ENCODE peak calls at places on chromosomes 5 and 9, in six cellular contexts. One of them, this sample, is unnamed.

GRCh38 chr5:91311697-91312501 is 71.2 kb downstream of the ARRDC3 start:
- DNase-seq in HFFc6: peak
- DNase-seq in epithelial cell of esophagus: peak
- DNase-seq in GM20000: peak
- DNase-seq in uterus: peak
- DNase-seq in iPS DF 6.9: no peak
- DNase-seq in this sample: peak

GRCh38 chr9:123048748-123049147 is 15.3 kb downstream of the GPR21 start:
- DNase-seq in HFFc6: no peak
- DNase-seq in epithelial cell of esophagus: no peak
- DNase-seq in GM20000: no peak
- DNase-seq in uterus: no peak
- DNase-seq in iPS DF 6.9: no peak
- DNase-seq in this sample: no peak

GRCh38 chr5:159161361-159162214 is 47.8 kb downstream of the RNF145 start:
- DNase-seq in HFFc6: peak
- DNase-seq in epithelial cell of esophagus: peak
- DNase-seq in GM20000: no peak
- DNase-seq in uterus: no peak
- DNase-seq in iPS DF 6.9: no peak
- DNase-seq in this sample: no peak

GRCh38 chr9:131273146-131273545 is 3.2 kb downstream of the FAM78A start:
- DNase-seq in HFFc6: no peak
- DNase-seq in epithelial cell of esophagus: no peak
- DNase-seq in GM20000: peak
- DNase-seq in uterus: no peak
- DNase-seq in iPS DF 6.9: no peak
- DNase-seq in this sample: no peak

GRCh38 chr9:124420991-124421543 is 5.8 kb upstream of the PSMB7 start:
- DNase-seq in HFFc6: peak
- DNase-seq in epithelial cell of esophagus: no peak
- DNase-seq in GM20000: no peak
- DNase-seq in uterus: no peak
- DNase-seq in iPS DF 6.9: no peak
- DNase-seq in this sample: no peak

GRCh38 chr9:34610434-34611206 is 1.3 kb downstream of the RPP25L start:
- DNase-seq in HFFc6: no peak
- DNase-seq in epithelial cell of esophagus: no peak
- DNase-seq in GM20000: no peak
- DNase-seq in uterus: no peak
- DNase-seq in iPS DF 6.9: no peak
- DNase-seq in this sample: no peak

GRCh38 chr5:38603691-38604090 is 47.2 kb upstream of the LIFR start:
- DNase-seq in HFFc6: no peak
- DNase-seq in epithelial cell of esophagus: no peak
- DNase-seq in GM20000: no peak
- DNase-seq in uterus: no peak
- DNase-seq in iPS DF 6.9: no peak
- DNase-seq in this sample: no peak

GRCh38 chr9:113978954-113979712 is 99.0 kb downstream of the AMBP start:
- DNase-seq in HFFc6: peak
- DNase-seq in epithelial cell of esophagus: no peak
- DNase-seq in GM20000: no peak
- DNase-seq in uterus: no peak
- DNase-seq in iPS DF 6.9: no peak
- DNase-seq in this sample: no peak

GRCh38 chr5:168296687-168297086 is 5.2 kb downstream of the WWC1 start:
- DNase-seq in HFFc6: no peak
- DNase-seq in epithelial cell of esophagus: no peak
- DNase-seq in GM20000: no peak
- DNase-seq in uterus: no peak
- DNase-seq in iPS DF 6.9: no peak
- DNase-seq in this sample: no peak

GRCh38 chr9:123679330-123679987 is 250.5 kb downstream of the DENND1A start:
- DNase-seq in HFFc6: no peak
- DNase-seq in epithelial cell of esophagus: no peak
- DNase-seq in GM20000: peak
- DNase-seq in uterus: no peak
- DNase-seq in iPS DF 6.9: no peak
- DNase-seq in this sample: peak

GRCh38 chr9:89160797-89161196 is 17.8 kb downstream of the SHC3 start:
- DNase-seq in HFFc6: no peak
- DNase-seq in epithelial cell of esophagus: no peak
- DNase-seq in GM20000: no peak
- DNase-seq in uterus: no peak
- DNase-seq in iPS DF 6.9: no peak
- DNase-seq in this sample: no peak

GRCh38 chr9:16004613-16005012 is 451.8 kb downstream of the CCDC171 start:
- DNase-seq in HFFc6: no peak
- DNase-seq in epithelial cell of esophagus: no peak
- DNase-seq in GM20000: no peak
- DNase-seq in uterus: no peak
- DNase-seq in iPS DF 6.9: no peak
- DNase-seq in this sample: no peak

GRCh38 chr9:137456061-137456863 is 2.9 kb downstream of the NSMF start:
- DNase-seq in HFFc6: no peak
- DNase-seq in epithelial cell of esophagus: no peak
- DNase-seq in GM20000: no peak
- DNase-seq in uterus: no peak
- DNase-seq in iPS DF 6.9: no peak
- DNase-seq in this sample: no peak

GRCh38 chr9:97052735-97053134 is 13.8 kb upstream of the CTSV start:
- DNase-seq in HFFc6: no peak
- DNase-seq in epithelial cell of esophagus: no peak
- DNase-seq in GM20000: no peak
- DNase-seq in uterus: no peak
- DNase-seq in iPS DF 6.9: no peak
- DNase-seq in this sample: no peak

GRCh38 chr9:114450181-114450580 is 55.1 kb downstream of the WHRN start:
- DNase-seq in HFFc6: no peak
- DNase-seq in epithelial cell of esophagus: no peak
- DNase-seq in GM20000: no peak
- DNase-seq in uterus: no peak
- DNase-seq in iPS DF 6.9: no peak
- DNase-seq in this sample: no peak

GRCh38 chr9:105248691-105249090 is 4.2 kb downstream of the SLC44A1 start:
- DNase-seq in HFFc6: no peak
- DNase-seq in epithelial cell of esophagus: no peak
- DNase-seq in GM20000: no peak
- DNase-seq in uterus: no peak
- DNase-seq in iPS DF 6.9: no peak
- DNase-seq in this sample: no peak

GRCh38 chr5:180791611-180792213 is 10.9 kb downstream of the MGAT1 start:
- DNase-seq in HFFc6: no peak
- DNase-seq in epithelial cell of esophagus: no peak
- DNase-seq in GM20000: no peak
- DNase-seq in uterus: no peak
- DNase-seq in iPS DF 6.9: no peak
- DNase-seq in this sample: peak

GRCh38 chr5:19547640-19548039 is 440.4 kb downstream of the CDH18 start:
- DNase-seq in HFFc6: no peak
- DNase-seq in epithelial cell of esophagus: peak
- DNase-seq in GM20000: no peak
- DNase-seq in uterus: no peak
- DNase-seq in iPS DF 6.9: no peak
- DNase-seq in this sample: no peak

GRCh38 chr5:34957299-34957698 is 27.9 kb downstream of the DNAJC21 start:
- DNase-seq in HFFc6: no peak
- DNase-seq in epithelial cell of esophagus: no peak
- DNase-seq in GM20000: no peak
- DNase-seq in uterus: no peak
- DNase-seq in iPS DF 6.9: no peak
- DNase-seq in this sample: no peak

GRCh38 chr9:5958273-5958672 is 57.2 kb downstream of the RANBP6 start:
- DNase-seq in HFFc6: no peak
- DNase-seq in epithelial cell of esophagus: no peak
- DNase-seq in GM20000: no peak
- DNase-seq in uterus: no peak
- DNase-seq in iPS DF 6.9: no peak
- DNase-seq in this sample: no peak

GRCh38 chr5:33901176-33901575 is 9.4 kb upstream of the ADAMTS12 start:
- DNase-seq in HFFc6: no peak
- DNase-seq in epithelial cell of esophagus: no peak
- DNase-seq in GM20000: no peak
- DNase-seq in uterus: no peak
- DNase-seq in iPS DF 6.9: no peak
- DNase-seq in this sample: no peak

GRCh38 chr5:669111-669841 is 23.9 kb downstream of the TPPP start:
- DNase-seq in HFFc6: no peak
- DNase-seq in epithelial cell of esophagus: no peak
- DNase-seq in GM20000: peak
- DNase-seq in uterus: no peak
- DNase-seq in iPS DF 6.9: no peak
- DNase-seq in this sample: peak

GRCh38 chr5:142324377-142324870 is 397 bp downstream of the SPRY4 start:
- DNase-seq in HFFc6: no peak
- DNase-seq in epithelial cell of esophagus: no peak
- DNase-seq in GM20000: peak
- DNase-seq in uterus: no peak
- DNase-seq in iPS DF 6.9: no peak
- DNase-seq in this sample: no peak

GRCh38 chr9:84669293-84670105 is at the start of gene NTRK2:
- DNase-seq in HFFc6: no peak
- DNase-seq in epithelial cell of esophagus: peak
- DNase-seq in GM20000: peak
- DNase-seq in uterus: no peak
- DNase-seq in iPS DF 6.9: no peak
- DNase-seq in this sample: no peak

GRCh38 chr9:34547960-34548603 is 25.3 kb upstream of the ENHO start:
- DNase-seq in HFFc6: peak
- DNase-seq in epithelial cell of esophagus: peak
- DNase-seq in GM20000: peak
- DNase-seq in uterus: peak
- DNase-seq in iPS DF 6.9: peak
- DNase-seq in this sample: peak

GRCh38 chr5:76532061-76532460 is 91.1 kb downstream of the F2RL2 start:
- DNase-seq in HFFc6: no peak
- DNase-seq in epithelial cell of esophagus: peak
- DNase-seq in GM20000: no peak
- DNase-seq in uterus: no peak
- DNase-seq in iPS DF 6.9: no peak
- DNase-seq in this sample: no peak

GRCh38 chr9:83932001-83932400 is 10.8 kb upstream of the KIF27 start:
- DNase-seq in HFFc6: no peak
- DNase-seq in epithelial cell of esophagus: peak
- DNase-seq in GM20000: no peak
- DNase-seq in uterus: no peak
- DNase-seq in iPS DF 6.9: no peak
- DNase-seq in this sample: no peak

GRCh38 chr5:109857405-109858031 is 167.8 kb downstream of the MAN2A1 start:
- DNase-seq in HFFc6: no peak
- DNase-seq in epithelial cell of esophagus: peak
- DNase-seq in GM20000: no peak
- DNase-seq in uterus: no peak
- DNase-seq in iPS DF 6.9: no peak
- DNase-seq in this sample: no peak

GRCh38 chr5:113224605-113225065 is 210.2 kb downstream of the TSSK1B start:
- DNase-seq in HFFc6: no peak
- DNase-seq in epithelial cell of esophagus: no peak
- DNase-seq in GM20000: no peak
- DNase-seq in uterus: no peak
- DNase-seq in iPS DF 6.9: no peak
- DNase-seq in this sample: no peak

GRCh38 chr5:108642170-108642906 is 105.4 kb upstream of the FER start:
- DNase-seq in HFFc6: peak
- DNase-seq in epithelial cell of esophagus: peak
- DNase-seq in GM20000: peak
- DNase-seq in uterus: peak
- DNase-seq in iPS DF 6.9: peak
- DNase-seq in this sample: peak

GRCh38 chr9:14585730-14586473 is 107.3 kb downstream of the ZDHHC21 start:
- DNase-seq in HFFc6: no peak
- DNase-seq in epithelial cell of esophagus: no peak
- DNase-seq in GM20000: peak
- DNase-seq in uterus: no peak
- DNase-seq in iPS DF 6.9: no peak
- DNase-seq in this sample: no peak

GRCh38 chr5:117266237-117266725 is 691.7 kb upstream of the SEMA6A start:
- DNase-seq in HFFc6: no peak
- DNase-seq in epithelial cell of esophagus: peak
- DNase-seq in GM20000: no peak
- DNase-seq in uterus: no peak
- DNase-seq in iPS DF 6.9: no peak
- DNase-seq in this sample: no peak

GRCh38 chr5:2586016-2586715 is 165.3 kb downstream of the IRX2 start:
- DNase-seq in HFFc6: no peak
- DNase-seq in epithelial cell of esophagus: no peak
- DNase-seq in GM20000: no peak
- DNase-seq in uterus: no peak
- DNase-seq in iPS DF 6.9: no peak
- DNase-seq in this sample: no peak

GRCh38 chr9:122609810-122610209 is 4.7 kb upstream of the OR1Q1 start:
- DNase-seq in HFFc6: no peak
- DNase-seq in epithelial cell of esophagus: peak
- DNase-seq in GM20000: no peak
- DNase-seq in uterus: no peak
- DNase-seq in iPS DF 6.9: no peak
- DNase-seq in this sample: no peak

This sample was measured in small intestine.